ENCODE peak calls at places on chromosomes 7 and 10, in five cellular contexts. One of them, this sample, is unnamed.

GRCh38 chr10:6089334-6090219 is 743 bp downstream of the RBM17 start:
- DNase-seq in H1: peak; percentile 60
- DNase-seq in K562: no peak
- DNase-seq in A549: no peak
- DNase-seq in HepG2: peak; percentile 48
- DNase-seq in this sample: peak; percentile 46

GRCh38 chr10:3419719-3420495 is 247.3 kb upstream of the PITRM1 start:
- DNase-seq in H1: no peak
- DNase-seq in K562: no peak
- DNase-seq in A549: no peak
- DNase-seq in HepG2: no peak
- DNase-seq in this sample: no peak

GRCh38 chr10:16847644-16848043 is 30.4 kb upstream of the RSU1 start:
- DNase-seq in H1: no peak
- DNase-seq in K562: no peak
- DNase-seq in A549: no peak
- DNase-seq in HepG2: no peak
- DNase-seq in this sample: no peak

GRCh38 chr10:71351628-71352319 is 32.7 kb downstream of the SLC29A3 start:
- DNase-seq in H1: no peak
- DNase-seq in K562: no peak
- DNase-seq in A549: no peak
- DNase-seq in HepG2: no peak
- DNase-seq in this sample: no peak

GRCh38 chr10:21926949-21927348 is 76.6 kb downstream of the DNAJC1 start:
- DNase-seq in H1: no peak
- DNase-seq in K562: peak; percentile 42
- DNase-seq in A549: peak; percentile 74
- DNase-seq in HepG2: peak; percentile 84
- DNase-seq in this sample: peak; percentile 71

GRCh38 chr7:90692396-90692795 is 96.3 kb downstream of the CDK14 start:
- DNase-seq in H1: no peak
- DNase-seq in K562: no peak
- DNase-seq in A549: no peak
- DNase-seq in HepG2: no peak
- DNase-seq in this sample: peak; percentile 86

GRCh38 chr10:122089343-122090015 is 100.5 kb downstream of the TACC2 start:
- DNase-seq in H1: no peak
- DNase-seq in K562: no peak
- DNase-seq in A549: peak; percentile 34
- DNase-seq in HepG2: peak; percentile 20
- DNase-seq in this sample: no peak

GRCh38 chr10:128254486-128254885 is 128.3 kb upstream of the MKI67 start:
- DNase-seq in H1: no peak
- DNase-seq in K562: no peak
- DNase-seq in A549: no peak
- DNase-seq in HepG2: no peak
- DNase-seq in this sample: peak; percentile 24

GRCh38 chr7:32273297-32273696 is 203.1 kb upstream of the PDE1C start:
- DNase-seq in H1: no peak
- DNase-seq in K562: no peak
- DNase-seq in A549: no peak
- DNase-seq in HepG2: no peak
- DNase-seq in this sample: no peak

GRCh38 chr10:88911121-88911520 is 31.1 kb downstream of the STAMBPL1 start:
- DNase-seq in H1: no peak
- DNase-seq in K562: no peak
- DNase-seq in A549: no peak
- DNase-seq in HepG2: no peak
- DNase-seq in this sample: no peak

GRCh38 chr7:459584-460373 is 59.9 kb downstream of the PDGFA start:
- DNase-seq in H1: no peak
- DNase-seq in K562: peak; percentile 57
- DNase-seq in A549: no peak
- DNase-seq in HepG2: no peak
- DNase-seq in this sample: no peak

GRCh38 chr10:104638861-104639594 is 2.1 kb upstream of the SORCS3 start:
- DNase-seq in H1: peak; percentile 86
- DNase-seq in K562: peak; percentile 21
- DNase-seq in A549: peak; percentile 11
- DNase-seq in HepG2: no peak
- DNase-seq in this sample: no peak

GRCh38 chr7:30147223-30147622 is 12.4 kb downstream of the MTURN start:
- DNase-seq in H1: no peak
- DNase-seq in K562: no peak
- DNase-seq in A549: no peak
- DNase-seq in HepG2: no peak
- DNase-seq in this sample: no peak

GRCh38 chr10:71970869-71971268 is 6.7 kb downstream of the CHST3 start:
- DNase-seq in H1: no peak
- DNase-seq in K562: no peak
- DNase-seq in A549: no peak
- DNase-seq in HepG2: no peak
- DNase-seq in this sample: no peak

GRCh38 chr10:604716-605631 is 84.5 kb downstream of the DIP2C start:
- DNase-seq in H1: no peak
- DNase-seq in K562: no peak
- DNase-seq in A549: no peak
- DNase-seq in HepG2: no peak
- DNase-seq in this sample: no peak

GRCh38 chr7:84506151-84506550 is 311.6 kb upstream of the SEMA3A start:
- DNase-seq in H1: no peak
- DNase-seq in K562: no peak
- DNase-seq in A549: no peak
- DNase-seq in HepG2: no peak
- DNase-seq in this sample: no peak

GRCh38 chr10:6319119-6319518 is 116.4 kb downstream of the PFKFB3 start:
- DNase-seq in H1: no peak
- DNase-seq in K562: no peak
- DNase-seq in A549: no peak
- DNase-seq in HepG2: no peak
- DNase-seq in this sample: no peak

GRCh38 chr7:24466109-24466768 is 107.0 kb upstream of the PALS2 start:
- DNase-seq in H1: no peak
- DNase-seq in K562: no peak
- DNase-seq in A549: peak; percentile 7
- DNase-seq in HepG2: peak; percentile 9
- DNase-seq in this sample: no peak

GRCh38 chr10:58322072-58322834 is 12.6 kb upstream of the UBE2D1 start:
- DNase-seq in H1: no peak
- DNase-seq in K562: no peak
- DNase-seq in A549: peak; percentile 30
- DNase-seq in HepG2: peak; percentile 80
- DNase-seq in this sample: no peak

GRCh38 chr10:100146398-100146797 is 39.4 kb downstream of the ERLIN1 start:
- DNase-seq in H1: no peak
- DNase-seq in K562: no peak
- DNase-seq in A549: no peak
- DNase-seq in HepG2: no peak
- DNase-seq in this sample: no peak

GRCh38 chr7:110432061-110432553 is 658.8 kb upstream of the LRRN3 start:
- DNase-seq in H1: no peak
- DNase-seq in K562: no peak
- DNase-seq in A549: no peak
- DNase-seq in HepG2: no peak
- DNase-seq in this sample: no peak

GRCh38 chr7:124930655-124931597 is 1.3 kb upstream of the POT1 start:
- DNase-seq in H1: no peak
- DNase-seq in K562: no peak
- DNase-seq in A549: no peak
- DNase-seq in HepG2: no peak
- DNase-seq in this sample: no peak

GRCh38 chr10:97821308-97822038 is 28.2 kb upstream of the GOLGA7B start:
- DNase-seq in H1: no peak
- DNase-seq in K562: no peak
- DNase-seq in A549: no peak
- DNase-seq in HepG2: no peak
- DNase-seq in this sample: no peak

GRCh38 chr10:31769564-31769963 is 159.1 kb downstream of the ARHGAP12 start:
- DNase-seq in H1: no peak
- DNase-seq in K562: no peak
- DNase-seq in A549: no peak
- DNase-seq in HepG2: no peak
- DNase-seq in this sample: no peak

GRCh38 chr7:77235280-77235679 is 35.7 kb upstream of the FGL2 start:
- DNase-seq in H1: no peak
- DNase-seq in K562: no peak
- DNase-seq in A549: no peak
- DNase-seq in HepG2: no peak
- DNase-seq in this sample: no peak

GRCh38 chr10:132961864-132962622 is 19.7 kb upstream of the CFAP46 start:
- DNase-seq in H1: peak; percentile 91
- DNase-seq in K562: no peak
- DNase-seq in A549: peak; percentile 37
- DNase-seq in HepG2: peak; percentile 37
- DNase-seq in this sample: peak; percentile 74

GRCh38 chr7:55245271-55245723 is 119.8 kb upstream of the LANCL2 start:
- DNase-seq in H1: no peak
- DNase-seq in K562: no peak
- DNase-seq in A549: no peak
- DNase-seq in HepG2: peak; percentile 4
- DNase-seq in this sample: no peak

GRCh38 chr7:55484834-55485233 is 87.5 kb downstream of the VOPP1 start:
- DNase-seq in H1: no peak
- DNase-seq in K562: no peak
- DNase-seq in A549: no peak
- DNase-seq in HepG2: no peak
- DNase-seq in this sample: no peak

GRCh38 chr10:95240811-95241210 is 46.8 kb downstream of the ACSM6 start:
- DNase-seq in H1: no peak
- DNase-seq in K562: no peak
- DNase-seq in A549: no peak
- DNase-seq in HepG2: no peak
- DNase-seq in this sample: no peak

DNA sequence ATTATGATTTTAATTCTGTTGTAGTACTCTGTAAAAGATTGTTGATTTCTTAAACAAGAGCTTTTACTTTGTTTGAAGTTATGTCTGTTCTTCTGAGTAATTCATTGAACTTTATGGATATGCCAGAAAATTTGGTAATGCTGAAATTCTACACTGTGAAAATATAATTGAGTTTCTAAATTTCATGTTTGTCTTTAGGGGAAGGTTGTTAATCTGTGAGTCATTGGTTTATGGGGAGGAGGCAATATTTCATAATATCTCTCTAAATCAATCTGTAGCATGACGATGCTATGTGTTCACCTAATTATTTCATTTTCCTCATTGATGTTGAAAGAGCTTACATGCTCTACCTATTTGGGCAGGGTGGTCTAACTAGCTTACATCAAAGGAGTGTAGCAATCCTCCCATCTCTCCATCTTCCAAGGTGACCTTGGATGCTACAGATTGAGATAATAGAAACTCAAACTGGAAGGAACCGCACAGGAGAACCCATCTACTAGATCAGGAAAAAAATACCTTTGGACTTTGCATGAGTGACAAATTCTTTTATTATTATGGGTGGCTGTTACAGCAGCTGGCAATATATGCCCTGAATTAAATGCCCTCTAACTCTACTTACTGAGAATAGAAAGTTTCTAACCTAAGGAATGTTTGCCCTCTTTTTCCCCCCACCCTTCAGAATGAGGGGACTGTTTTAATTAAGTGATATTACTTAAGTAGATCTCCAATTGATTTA is 8.4 kb upstream of the SNX13 start:
- DNase-seq in H1: no peak
- DNase-seq in K562: no peak
- DNase-seq in A549: no peak
- DNase-seq in HepG2: no peak
- DNase-seq in this sample: no peak
- H3K27ac ChIP-seq in H1: no peak overlapping the region
- H3K27ac ChIP-seq in K562: no peak overlapping the region
- H3K27ac ChIP-seq in A549: no peak overlapping the region
- H3K27ac ChIP-seq in HepG2: no peak overlapping the region
- H3K27ac ChIP-seq in this sample: no peak overlapping the region

DNA sequence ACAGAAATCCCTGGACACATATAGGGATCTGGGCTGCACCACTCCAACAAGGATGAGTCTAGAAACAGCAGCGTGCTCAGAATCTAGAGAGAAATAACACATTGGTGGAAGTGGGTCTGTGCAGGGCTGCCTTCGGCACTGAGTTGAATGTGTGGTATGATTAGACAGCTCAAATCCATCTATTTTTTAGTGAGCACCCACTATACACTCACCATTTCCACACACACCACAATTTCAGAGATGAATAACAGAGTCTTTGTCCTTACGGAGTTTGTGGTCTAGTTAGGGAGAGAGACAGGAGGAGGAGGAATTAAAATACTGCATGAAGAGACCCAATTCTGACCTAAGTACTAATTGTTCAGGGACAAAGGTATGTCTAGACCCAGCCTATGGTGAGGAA is 44.2 kb downstream of the JAZF1 start:
- DNase-seq in H1: no peak
- DNase-seq in K562: no peak
- DNase-seq in A549: no peak
- DNase-seq in HepG2: no peak
- DNase-seq in this sample: no peak
- H3K4me1 ChIP-seq in H1: no peaks in the 10 kb centered on the region
- H3K4me1 ChIP-seq in K562: no peaks in the 10 kb centered on the region
- H3K4me1 ChIP-seq in A549: no peaks in the 10 kb centered on the region
- H3K4me1 ChIP-seq in HepG2: no peaks in the 10 kb centered on the region
- H3K4me1 ChIP-seq in this sample: no peaks in the 10 kb centered on the region

GRCh38 chr10:47268696-47269095 is 31.3 kb upstream of the GDF10 start:
- DNase-seq in H1: peak; percentile 33
- DNase-seq in K562: no peak
- DNase-seq in A549: no peak
- DNase-seq in HepG2: no peak
- DNase-seq in this sample: no peak
- TF ChIP-seq JUN in H1: no peak
- TF ChIP-seq JUN in K562: no peak
- TF ChIP-seq JUN in A549: no peak
- TF ChIP-seq JUN in HepG2: no peak
- TF ChIP-seq JUN in this sample: no peak

GRCh38 chr7:133735222-133735621 is 391.9 kb upstream of the LRGUK start:
- DNase-seq in H1: no peak
- DNase-seq in K562: no peak
- DNase-seq in A549: no peak
- DNase-seq in HepG2: no peak
- DNase-seq in this sample: no peak
- H3K27ac ChIP-seq in H1: no peak overlapping the region
- H3K27ac ChIP-seq in K562: no peak overlapping the region
- H3K27ac ChIP-seq in A549: no peak overlapping the region
- H3K27ac ChIP-seq in HepG2: no peak overlapping the region
- H3K27ac ChIP-seq in this sample: no peak overlapping the region